ENCODE peak calls at places on chromosomes 13 and 19, in seven cellular contexts. I, L, G, H, B, Z and K are unnamed samples.
A peak's percentile ranks its signal among the peaks of the same experiment; 100 is the strongest.

GRCh38 chr19:4866595-4867424 is 657 bp downstream of the PLIN3 start:
- DNase-seq in L (peak; percentile 28), G (peak; percentile 57), H (peak; percentile 47), B (peak; percentile 68), I (peak; percentile 76), Z (peak; percentile 91), K (peak; percentile 55)

GRCh38 chr13:97352815-97353214 is 81.2 kb upstream of the RAP2A start:
- DNase-seq in L (no peak), G (no peak), I (no peak), Z (no peak), H (no peak), B (no peak), K (no peak)

GRCh38 chr13:55001881-55002280 is 1973.3 kb downstream of the OLFM4 start:
- DNase-seq in I (no peak), L (no peak), G (no peak), B (no peak), H (no peak), Z (no peak), K (no peak)

GRCh38 chr13:20411638-20412342 is 113.9 kb downstream of the CRYL1 start:
- DNase-seq in H (no peak), G (no peak), B (no peak), Z (no peak), L (no peak), I (no peak), K (no peak)

GRCh38 chr13:44573790-44574465 is 2.2 kb downstream of the TSC22D1 start:
- DNase-seq in B (no peak), L (peak; percentile 67), Z (peak; percentile 37), H (no peak), I (peak; percentile 51), G (peak; percentile 40), K (no peak)

GRCh38 chr19:19405919-19406877 is 723 bp downstream of the GATAD2A start:
- DNase-seq in B (peak; percentile 57), I (peak; percentile 75), Z (peak; percentile 88), L (peak; percentile 60), G (peak; percentile 69), H (peak; percentile 69), K (peak; percentile 56)

GRCh38 chr13:49869514-49869913 is 66.6 kb downstream of the SPRYD7 start:
- DNase-seq in Z (no peak), G (peak; percentile 50), L (peak; percentile 36), I (peak; percentile 19), H (no peak), B (no peak), K (no peak)

GRCh38 chr13:89695343-89696257 is 1651.9 kb upstream of the MIR17HG start:
- DNase-seq in G (peak; percentile 68), H (peak; percentile 57), I (peak; percentile 65), L (peak; percentile 8), B (peak; percentile 9), Z (no peak), K (no peak)

GRCh38 chr19:18002347-18002850 is 5.6 kb upstream of the ARRDC2 start:
- DNase-seq in I (no peak), Z (peak; percentile 93), G (no peak), H (no peak), L (no peak), B (no peak), K (no peak)

GRCh38 chr13:45607931-45608330 is 7.6 kb downstream of the ERICH6B start:
- DNase-seq in I (no peak), L (no peak), Z (no peak), H (no peak), G (no peak), B (no peak), K (no peak)

GRCh38 chr13:24557121-24557520 is 44.5 kb upstream of the PARP4 start:
- DNase-seq in I (no peak), H (no peak), L (no peak), Z (no peak), B (no peak), G (no peak), K (no peak)

GRCh38 chr13:45831851-45832250 is 19.7 kb downstream of the SIAH3 start:
- DNase-seq in I (no peak), L (no peak), B (no peak), Z (no peak), H (no peak), G (no peak), K (no peak)

GRCh38 chr13:34174671-34175145 is 356.8 kb downstream of the RFC3 start:
- DNase-seq in L (peak; percentile 33), H (no peak), G (no peak), B (no peak), Z (no peak), I (no peak), K (no peak)

GRCh38 chr19:34193876-34194275 is 21.6 kb downstream of the LSM14A start:
- DNase-seq in H (no peak), I (no peak), Z (no peak), B (no peak), G (no peak), L (no peak), K (no peak)

GRCh38 chr19:32599736-32600157 is 18.8 kb downstream of the PDCD5 start:
- DNase-seq in G (peak; percentile 63), I (peak; percentile 71), B (peak; percentile 25), Z (no peak), L (peak; percentile 69), H (peak; percentile 40), K (peak; percentile 34)

GRCh38 chr13:110138700-110139036 is 168.3 kb downstream of the COL4A1 start:
- DNase-seq in I (no peak), L (no peak), G (no peak), H (no peak), B (no peak), Z (no peak), K (no peak)

GRCh38 chr13:111898956-111899713 is 167.8 kb upstream of the SOX1 start:
- DNase-seq in G (no peak), H (no peak), B (no peak), L (no peak), I (no peak), Z (no peak), K (no peak)

GRCh38 chr19:36378625-36379509 is at the start of gene ZFP14:
- DNase-seq in Z (peak; percentile 96), I (peak; percentile 96), H (peak; percentile 93), B (peak; percentile 95), G (peak; percentile 96), L (peak; percentile 91), K (peak; percentile 90)

GRCh38 chr19:36371886-36372285 is 7.1 kb downstream of the ZFP14 start:
- DNase-seq in I (no peak), L (no peak), Z (no peak), G (no peak), B (no peak), H (no peak), K (no peak)

GRCh38 chr19:36377541-36378178 is 1.3 kb downstream of the ZFP14 start:
- DNase-seq in L (no peak), G (no peak), B (no peak), Z (no peak), I (peak; percentile 15), H (no peak), K (no peak)

GRCh38 chr19:36379510-36379819 is 464 bp upstream of the ZFP14 start:
- DNase-seq in L (no peak), H (no peak), B (no peak), G (no peak), Z (no peak), I (no peak), K (no peak)

GRCh38 chr19:36373638-36374156 is 5.3 kb downstream of the ZFP14 start:
- DNase-seq in B (no peak), H (no peak), Z (no peak), L (no peak), G (no peak), I (no peak), K (no peak)
- H3K9me3 ChIP-seq in B (peaks cover 3% of the 10 kb centered on the region), H (peaks cover 40% of the 10 kb centered on the region), Z (peaks cover 55% of the 10 kb centered on the region), L (no peaks in the 10 kb centered on the region), G (no peaks in the 10 kb centered on the region), I (peaks cover 5% of the 10 kb centered on the region), K (peaks cover 7% of the 10 kb centered on the region)

GRCh38 chr19:23528376-23528775 is 133.1 kb upstream of the ZNF91 start:
- DNase-seq in I (no peak), B (no peak), G (no peak), Z (no peak), H (no peak), L (no peak), K (no peak)
- H3K9me3 ChIP-seq in I (no peaks in the 10 kb centered on the region), B (peaks cover 2% of the 10 kb centered on the region), G (no peaks in the 10 kb centered on the region), Z (peaks cover 60% of the 10 kb centered on the region), H (no peaks in the 10 kb centered on the region), L (peaks cover 10% of the 10 kb centered on the region), K (no peaks in the 10 kb centered on the region)

DNA sequence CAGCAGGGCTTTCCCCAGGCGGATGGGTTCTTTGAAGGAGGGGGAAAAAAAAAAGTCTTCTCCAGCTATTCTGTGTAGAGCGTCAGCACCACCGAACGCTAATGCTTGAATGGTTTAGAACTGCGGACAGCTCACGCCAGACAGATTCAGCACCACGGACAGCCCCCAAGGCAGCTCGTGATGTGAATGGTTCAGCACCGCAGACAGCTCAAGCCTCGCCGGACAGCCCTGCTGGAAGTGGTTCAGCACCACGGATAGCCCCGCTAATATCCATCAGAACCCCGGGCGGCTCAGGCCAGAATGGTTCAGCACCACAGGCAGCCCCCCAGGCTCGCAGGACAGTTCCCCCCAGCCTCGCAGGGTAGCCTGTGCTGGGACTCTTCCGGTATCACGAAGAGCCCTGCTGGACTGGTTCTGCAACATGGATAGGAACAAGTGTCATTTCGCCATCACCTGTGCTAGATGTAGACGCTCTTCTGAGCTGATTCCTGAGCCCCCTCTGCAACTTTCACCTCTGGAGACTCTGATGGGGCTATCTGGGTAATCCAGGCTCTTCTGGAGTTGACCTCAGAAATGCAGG is 4.9 kb upstream of the SMIM17 start:
- DNase-seq in G (peak; percentile 91), H (peak; percentile 90), L (peak; percentile 65), Z (no peak), I (peak; percentile 70), B (no peak), K (no peak)
- H3K9me3 ChIP-seq in G (no peaks in the 10 kb centered on the region), H (peaks cover 14% of the 10 kb centered on the region), L (peaks cover 24% of the 10 kb centered on the region), Z (peaks cover 82% of the 10 kb centered on the region), I (no peaks in the 10 kb centered on the region), B (peaks cover 16% of the 10 kb centered on the region), K (peaks cover 6% of the 10 kb centered on the region)

GRCh38 chr19:36805364-36805763 is 32.8 kb upstream of the ZNF850 start:
- DNase-seq in H (no peak), L (no peak), Z (no peak), B (no peak), G (no peak), I (no peak), K (no peak)

DNA sequence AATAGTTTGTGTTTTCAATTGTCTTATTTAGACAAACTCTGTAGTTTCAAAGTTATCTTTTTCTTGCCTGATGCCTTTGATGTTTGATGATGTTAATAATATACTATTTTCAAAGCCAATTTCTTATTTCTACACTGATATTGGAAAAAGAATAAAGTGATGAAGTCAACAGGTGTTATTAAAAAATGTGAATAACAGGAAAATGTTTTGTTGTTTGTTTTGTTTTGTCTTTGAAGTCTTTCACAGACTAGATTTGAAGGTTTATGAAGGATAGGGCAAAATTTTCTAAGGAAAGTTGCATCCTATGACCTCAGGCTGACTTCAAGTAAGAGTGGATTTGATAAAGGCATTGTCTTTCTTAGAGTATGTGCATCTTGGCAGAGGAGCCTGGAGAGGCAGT is 31.2 kb downstream of the ZNF790 start:
- DNase-seq in I (no peak), L (no peak), H (no peak), Z (no peak), G (no peak), B (no peak), K (no peak)
- H3K9me3 ChIP-seq in I (peaks cover 31% of the 10 kb centered on the region), L (peaks cover 51% of the 10 kb centered on the region), H (peaks cover 27% of the 10 kb centered on the region), Z (peaks cover 100% of the 10 kb centered on the region), G (no peaks in the 10 kb centered on the region), B (peaks cover 85% of the 10 kb centered on the region), K (peaks cover 17% of the 10 kb centered on the region)

GRCh38 chr19:12229990-12230389 is 64.7 kb downstream of the ZNF44 start:
- DNase-seq in G (no peak), H (no peak), B (no peak), L (no peak), Z (no peak), I (no peak), K (no peak)
- H3K9me3 ChIP-seq in G (no peaks in the 10 kb centered on the region), H (peaks cover 40% of the 10 kb centered on the region), B (no peaks in the 10 kb centered on the region), L (peaks cover 19% of the 10 kb centered on the region), Z (peaks cover 33% of the 10 kb centered on the region), I (no peaks in the 10 kb centered on the region), K (peaks cover 3% of the 10 kb centered on the region)